ENCODE peak calls at places on chromosome 22, in eight cellular contexts. M, H, P, Z, R, I, N and B are unnamed samples.

GRCh38 chr22:20497426-20497825 is 1.8 kb upstream of the KLHL22 start:
- DNase-seq in H (no peak), R (no peak), P (no peak), I (no peak), N (no peak), M (no peak), Z (no peak), B (no peak)

GRCh38 chr22:31046591-31047226 is 34.4 kb upstream of the SMTN start:
- DNase-seq in H (no peak), Z (peak), P (no peak), M (no peak), I (no peak), N (no peak), R (peak), B (peak)

GRCh38 chr22:22397875-22398524 is 110.5 kb downstream of the ZNF280B start:
- DNase-seq in N (no peak), Z (no peak), H (no peak), P (no peak), I (no peak), R (no peak), M (peak), B (no peak)

GRCh38 chr22:23913661-23914353 is 19.6 kb downstream of the MIF start:
- DNase-seq in N (peak), R (peak), H (peak), M (peak), Z (peak), I (peak), P (peak), B (peak)

GRCh38 chr22:31177420-31178162 is 17.6 kb downstream of the RNF185 start:
- DNase-seq in Z (no peak), N (no peak), H (no peak), R (no peak), I (no peak), M (no peak), P (no peak), B (no peak)

GRCh38 chr22:29480512-29481264 is 670 bp downstream of the NEFH start:
- DNase-seq in N (no peak), M (no peak), H (no peak), Z (peak), I (peak), P (peak), R (no peak), B (peak)

GRCh38 chr22:43377486-43377995 is 34.3 kb upstream of the MPPED1 start:
- DNase-seq in H (no peak), R (no peak), N (no peak), I (no peak), Z (no peak), P (peak), M (no peak), B (no peak)

GRCh38 chr22:21043856-21044535 is 1.8 kb upstream of the LRRC74B start:
- DNase-seq in R (no peak), P (no peak), H (no peak), Z (no peak), N (no peak), I (no peak), M (no peak), B (no peak)

GRCh38 chr22:17431179-17431578 is 61.9 kb downstream of the CECR2 start:
- DNase-seq in N (no peak), M (no peak), P (no peak), R (no peak), H (no peak), Z (no peak), I (no peak), B (no peak)

GRCh38 chr22:33835196-33835788 is 85.0 kb downstream of the LARGE1 start:
- DNase-seq in M (no peak), N (no peak), R (no peak), P (no peak), I (no peak), H (no peak), Z (no peak), B (no peak)

GRCh38 chr22:17927062-17927461 is 97.3 kb downstream of the MICAL3 start:
- DNase-seq in N (no peak), R (no peak), Z (no peak), I (no peak), P (no peak), H (no peak), M (no peak), B (no peak)

GRCh38 chr22:26529345-26529744 is 17.1 kb upstream of the TFIP11 start:
- DNase-seq in N (no peak), Z (no peak), R (no peak), I (no peak), P (no peak), H (no peak), M (no peak), B (no peak)

GRCh38 chr22:40019100-40019499 is 24.3 kb downstream of the FAM83F start:
- DNase-seq in Z (no peak), I (no peak), P (no peak), R (no peak), N (no peak), H (no peak), M (no peak), B (no peak)

GRCh38 chr22:30694638-30695350 is at the start of gene OSBP2:
- DNase-seq in P (peak), I (peak), M (no peak), R (no peak), H (peak), N (no peak), Z (peak), B (peak)

GRCh38 chr22:37782340-37783168 is 25.2 kb upstream of the GCAT start:
- DNase-seq in I (no peak), H (no peak), P (peak), M (no peak), N (no peak), R (no peak), Z (no peak), B (no peak)

GRCh38 chr22:47298017-47298820 is 535.8 kb downstream of the TBC1D22A start:
- DNase-seq in R (no peak), P (no peak), I (no peak), Z (no peak), H (no peak), N (no peak), M (no peak), B (no peak)

GRCh38 chr22:37627545-37627944 is 11.9 kb upstream of the SH3BP1 start:
- DNase-seq in P (no peak), N (no peak), Z (no peak), R (no peak), I (peak), M (peak), H (peak), B (no peak)

GRCh38 chr22:29803190-29803589 is 34.9 kb downstream of the ASCC2 start:
- DNase-seq in P (no peak), N (no peak), I (no peak), Z (no peak), R (no peak), M (no peak), H (no peak), B (no peak)